ENCODE peak calls at places on chromosome 19, in four cellular contexts. Z, A, S and X are unnamed samples.

GRCh38 chr19:16018106-16018755 is 58.1 kb upstream of the TPM4 start:
- DNase-seq in Z (no peak), A (no peak), S (no peak), X (no peak)

GRCh38 chr19:6533000-6533328 is 2.1 kb downstream of the TNFSF9 start:
- DNase-seq in S (no peak), A (no peak), Z (no peak), X (no peak)

GRCh38 chr19:49297403-49297802 is 27.6 kb downstream of the SLC6A16 start:
- DNase-seq in S (no peak), A (no peak), Z (peak), X (no peak)

GRCh38 chr19:54010474-54010873 is 19.0 kb downstream of the CACNG6 start:
- DNase-seq in S (no peak), A (no peak), Z (no peak), X (no peak)

GRCh38 chr19:35812220-35813042 is at the start of gene PRODH2:
- DNase-seq in Z (no peak), S (no peak), A (no peak), X (no peak)

GRCh38 chr19:2743099-2743498 is 3.3 kb upstream of the SLC39A3 start:
- DNase-seq in S (peak), A (no peak), Z (no peak), X (no peak)

GRCh38 chr19:6161271-6161850 is 25.9 kb downstream of the ACSBG2 start:
- DNase-seq in Z (peak), A (peak), S (no peak), X (no peak)

GRCh38 chr19:16315825-16316505 is 8.7 kb upstream of the KLF2 start:
- DNase-seq in Z (peak), S (no peak), A (peak), X (no peak)

GRCh38 chr19:3949997-3950859 is 17.4 kb downstream of the NMRK2 start:
- DNase-seq in Z (no peak), A (no peak), S (no peak), X (no peak)

GRCh38 chr19:57056972-57057371 is 62.8 kb upstream of the USP29 start:
- DNase-seq in A (peak), S (no peak), Z (peak), X (no peak)

GRCh38 chr19:13932911-13933393 is 5.3 kb downstream of the PODNL1 start:
- DNase-seq in S (no peak), A (no peak), Z (no peak), X (no peak)

GRCh38 chr19:49873834-49874233 is 3.3 kb downstream of the AKT1S1 start:
- DNase-seq in A (no peak), Z (no peak), S (no peak), X (no peak)

GRCh38 chr19:38707512-38708114 is 36.7 kb downstream of the CAPN12 start:
- DNase-seq in S (peak), Z (peak), A (peak), X (peak)

GRCh38 chr19:10412257-10412977 is 7.9 kb upstream of the PDE4A start:
- DNase-seq in A (no peak), Z (no peak), S (no peak), X (no peak)

GRCh38 chr19:30587869-30588268 is 215.7 kb downstream of the ZNF536 start:
- DNase-seq in Z (no peak), S (peak), A (no peak), X (no peak)

GRCh38 chr19:48501446-48501960 is 10.1 kb downstream of the LMTK3 start:
- DNase-seq in A (no peak), S (no peak), Z (no peak), X (no peak)

GRCh38 chr19:36572593-36573019 is 486 bp downstream of the ZNF529 start:
- DNase-seq in Z (no peak), A (no peak), S (no peak), X (no peak)

GRCh38 chr19:50537769-50538230 is 24.1 kb upstream of the ASPDH start:
- DNase-seq in A (no peak), S (peak), Z (peak), X (peak)

GRCh38 chr19:10010939-10011338 is 635 bp upstream of the COL5A3 start:
- DNase-seq in A (no peak), S (no peak), Z (no peak), X (no peak)

GRCh38 chr19:45539460-45539859 is 32.2 kb downstream of the VASP start:
- DNase-seq in A (no peak), S (no peak), Z (peak), X (no peak)

GRCh38 chr19:2726904-2727639 is 5.9 kb upstream of the DIRAS1 start:
- DNase-seq in Z (no peak), A (no peak), S (no peak), X (no peak)